ENCODE peak calls at places on chromosomes 2 and 18, in eight cellular contexts. Q, I, P, F, E, H, G and Y are unnamed samples.
A peak's percentile ranks its signal among the peaks of the same experiment; 100 is the strongest.

GRCh38 chr18:59917422-59917821 is 17.6 kb downstream of the PMAIP1 start:
- DNase-seq in Q (no peak), I (peak; percentile 77), P (no peak), F (no peak), E (peak; percentile 68), H (no peak), G (no peak), Y (no peak)

GRCh38 chr2:51995293-51995692 is 963.4 kb upstream of the NRXN1 start:
- DNase-seq in Q (no peak), I (peak; percentile 75), P (no peak), F (no peak), E (peak; percentile 1), H (no peak), G (no peak), Y (no peak)

GRCh38 chr2:180728928-180729559 is 251.4 kb upstream of the UBE2E3 start:
- DNase-seq in Q (no peak), I (peak; percentile 90), P (no peak), F (no peak), E (peak; percentile 78), H (no peak), G (no peak), Y (no peak)

GRCh38 chr2:126658910-126659613 is 3.1 kb downstream of the GYPC start:
- DNase-seq in Q (no peak), I (no peak), P (peak; percentile 77), F (peak; percentile 78), E (no peak), H (no peak), G (peak; percentile 82), Y (peak; percentile 92)

GRCh38 chr2:1237785-1238184 is 175.5 kb upstream of the TPO start:
- DNase-seq in Q (no peak), I (no peak), P (no peak), F (no peak), E (no peak), H (no peak), G (no peak), Y (no peak)

GRCh38 chr2:148257276-148257675 is 236.4 kb downstream of the MBD5 start:
- DNase-seq in Q (no peak), I (no peak), P (no peak), F (no peak), E (no peak), H (no peak), G (no peak), Y (no peak)

GRCh38 chr2:39256040-39256439 is 12.3 kb upstream of the CDKL4 start:
- DNase-seq in Q (no peak), I (no peak), P (no peak), F (no peak), E (no peak), H (no peak), G (no peak), Y (no peak)

GRCh38 chr2:121136323-121136722 is 148.7 kb downstream of the TFCP2L1 start:
- DNase-seq in Q (no peak), I (no peak), P (peak; percentile 57), F (no peak), E (no peak), H (no peak), G (no peak), Y (no peak)

GRCh38 chr2:108215794-108216211 is 24.0 kb upstream of the SULT1C3 start:
- DNase-seq in Q (no peak), I (peak; percentile 79), P (peak; percentile 41), F (no peak), E (peak; percentile 64), H (no peak), G (no peak), Y (no peak)

GRCh38 chr2:157413342-157414035 is 30.4 kb downstream of the CYTIP start:
- DNase-seq in Q (no peak), I (no peak), P (no peak), F (no peak), E (no peak), H (no peak), G (no peak), Y (no peak)

GRCh38 chr18:21163647-21164625 is 52.3 kb upstream of the ROCK1 start:
- DNase-seq in Q (no peak), I (peak; percentile 90), P (no peak), F (no peak), E (peak; percentile 77), H (no peak), G (no peak), Y (no peak)

GRCh38 chr2:74416721-74417120 is 4.7 kb downstream of the C2orf81 start:
- DNase-seq in Q (no peak), I (no peak), P (no peak), F (no peak), E (no peak), H (no peak), G (no peak), Y (no peak)

GRCh38 chr2:74413001-74413698 is 8.3 kb downstream of the C2orf81 start:
- DNase-seq in Q (peak; percentile 87), I (no peak), P (no peak), F (no peak), E (no peak), H (no peak), G (no peak), Y (no peak)

GRCh38 chr2:74415762-74416395 is 5.5 kb downstream of the C2orf81 start:
- DNase-seq in Q (no peak), I (no peak), P (no peak), F (no peak), E (no peak), H (no peak), G (no peak), Y (no peak)

GRCh38 chr2:74414913-74415761 is 6.3 kb downstream of the C2orf81 start:
- DNase-seq in Q (no peak), I (no peak), P (no peak), F (peak; percentile 78), E (no peak), H (no peak), G (no peak), Y (peak; percentile 70)

GRCh38 chr2:74414475-74414874 is 6.9 kb downstream of the C2orf81 start:
- DNase-seq in Q (no peak), I (no peak), P (no peak), F (no peak), E (no peak), H (no peak), G (no peak), Y (no peak)
- H3K4me3 ChIP-seq in Q (peak overlapping the region; percentile 62), I (no peak overlapping the region), P (no peak overlapping the region), F (peak overlapping the region; percentile 62), E (no peak overlapping the region), H (peak overlapping the region; percentile 66), G (peak overlapping the region; percentile 76), Y (peak overlapping the region; percentile 51)

DNA sequence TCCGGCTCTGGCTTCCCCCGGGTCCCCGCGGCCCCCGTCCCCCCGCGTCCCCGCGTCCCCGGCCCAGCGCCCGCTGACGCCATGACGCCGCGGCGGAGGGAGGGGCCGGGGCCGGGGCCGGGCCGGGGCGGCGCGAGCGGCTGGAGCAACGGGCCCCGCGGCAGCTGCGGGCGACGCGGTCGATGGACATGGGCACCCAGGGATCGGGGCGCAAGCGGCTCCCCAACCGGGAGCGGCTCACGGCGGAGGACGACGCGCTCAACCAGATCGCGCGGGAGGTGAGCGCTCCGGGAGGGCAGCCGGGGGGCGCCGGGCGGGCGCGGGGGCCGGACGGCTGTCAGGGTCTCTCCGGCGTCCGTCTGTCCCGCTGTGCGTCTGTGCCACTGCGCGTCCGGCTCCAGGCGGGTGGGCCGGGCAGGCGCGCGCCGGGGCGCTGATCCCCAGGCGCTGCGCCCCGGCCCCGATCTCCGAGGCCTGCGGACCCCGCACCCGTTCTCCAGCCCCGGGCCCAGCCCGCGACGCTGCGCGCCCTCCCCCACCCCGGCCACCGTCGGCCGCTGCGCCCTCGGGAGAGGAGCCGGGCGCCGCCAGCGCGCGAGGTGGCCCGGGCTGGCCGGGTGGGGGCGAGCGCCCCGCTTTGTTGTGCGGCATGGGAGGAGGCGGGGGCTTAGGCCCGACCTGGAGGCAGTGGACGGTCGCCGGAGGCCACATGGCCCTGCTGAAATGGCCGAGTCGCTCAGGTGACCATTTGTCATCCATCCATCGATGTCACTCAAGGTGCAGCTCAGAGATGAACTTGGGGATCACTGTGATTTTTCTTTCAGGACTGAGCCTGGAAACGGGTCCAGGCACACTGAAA is at the start of gene LRRFIP1:
- DNase-seq in Q (no peak), I (peak; percentile 31), P (no peak), F (peak; percentile 77), E (no peak), H (no peak), G (no peak), Y (no peak)
- H3K27ac ChIP-seq in Q (peak within 1 kb of the TSS; percentile 88), I (no peak within 1 kb of the TSS), P (no peak within 1 kb of the TSS), F (peak within 1 kb of the TSS; percentile 94), E (no peak within 1 kb of the TSS), H (peak within 1 kb of the TSS; percentile 71), G (peak within 1 kb of the TSS; percentile 93), Y (peak within 1 kb of the TSS; percentile 89)

GRCh38 chr2:64807417-64807816 is 153.7 kb upstream of the SERTAD2 start:
- DNase-seq in Q (no peak), I (peak; percentile 96), P (no peak), F (no peak), E (peak; percentile 98), H (peak; percentile 36), G (no peak), Y (no peak)
- H3K4me3 ChIP-seq in Q (no peak overlapping the region), I (no peak overlapping the region), P (no peak overlapping the region), F (no peak overlapping the region), E (no peak overlapping the region), H (no peak overlapping the region), G (no peak overlapping the region), Y (no peak overlapping the region)

GRCh38 chr2:219641390-219642063 is 14.1 kb downstream of the SLC4A3 start:
- DNase-seq in Q (no peak), I (no peak), P (no peak), F (no peak), E (no peak), H (no peak), G (no peak), Y (no peak)
- H3K27ac ChIP-seq in Q (peak overlapping the region; percentile 71), I (no peak overlapping the region), P (no peak overlapping the region), F (no peak overlapping the region), E (no peak overlapping the region), H (no peak overlapping the region), G (peak overlapping the region; percentile 42), Y (peak overlapping the region; percentile 98)

GRCh38 chr2:86035883-86036789 is 69.5 kb downstream of the POLR1A start:
- DNase-seq in Q (no peak), I (no peak), P (no peak), F (peak; percentile 91), E (peak; percentile 20), H (peak; percentile 64), G (no peak), Y (peak; percentile 84)
- H3K4me3 ChIP-seq in Q (no peak overlapping the region), I (no peak overlapping the region), P (no peak overlapping the region), F (no peak overlapping the region), E (no peak overlapping the region), H (no peak overlapping the region), G (no peak overlapping the region), Y (no peak overlapping the region)

GRCh38 chr18:77066689-77067088 is 65.9 kb downstream of the MBP start:
- DNase-seq in Q (no peak), I (no peak), P (no peak), F (no peak), E (no peak), H (no peak), G (no peak), Y (no peak)
- H3K27ac ChIP-seq in Q (peak overlapping the region; percentile 92), I (peak overlapping the region; percentile 99), P (no peak overlapping the region), F (peak overlapping the region; percentile 84), E (peak overlapping the region; percentile 81), H (peak overlapping the region; percentile 49), G (peak overlapping the region; percentile 78), Y (peak overlapping the region; percentile 71)

DNA sequence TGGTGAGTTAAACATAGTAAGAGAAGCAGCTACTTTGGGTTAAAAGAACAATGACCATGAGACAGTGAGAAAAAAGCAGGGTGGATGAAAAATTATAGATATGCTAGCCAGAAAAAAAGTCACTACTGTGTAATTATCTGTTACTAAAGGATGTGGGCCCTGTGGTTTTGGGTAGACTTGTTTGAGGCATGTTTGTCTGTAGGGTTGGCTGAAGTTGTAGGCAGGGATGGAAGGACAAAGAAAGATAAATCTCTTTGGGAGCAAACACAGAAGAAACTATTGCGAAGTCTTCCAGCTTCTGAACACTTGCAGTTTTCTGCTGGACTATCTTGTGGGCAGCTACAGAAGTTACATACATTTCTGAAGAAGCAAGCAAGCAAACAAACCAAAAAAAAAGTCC is 28.2 kb downstream of the RND3 start:
- DNase-seq in Q (no peak), I (no peak), P (no peak), F (no peak), E (peak; percentile 65), H (no peak), G (no peak), Y (no peak)
- H3K4me3 ChIP-seq in Q (no peak overlapping the region), I (no peak overlapping the region), P (no peak overlapping the region), F (no peak overlapping the region), E (no peak overlapping the region), H (no peak overlapping the region), G (no peak overlapping the region), Y (no peak overlapping the region)